ENCODE peak calls at places on chromosomes 7 and 10, in ten cellular contexts. M, F, O, C, D, H, B, A, Z and W are unnamed samples.

GRCh38 chr10:108638225-108638624 is 1285.1 kb downstream of the XPNPEP1 start:
- DNase-seq in A (no peak), D (no peak), O (no peak), H (no peak), M (no peak), F (no peak), C (no peak), B (no peak), Z (no peak), W (no peak)

GRCh38 chr10:48572414-48572813 is 32.5 kb downstream of the ARHGAP22 start:
- DNase-seq in B (no peak), O (no peak), Z (no peak), C (no peak), A (no peak), F (no peak), H (no peak), D (no peak), M (no peak), W (no peak)

GRCh38 chr7:40219917-40220316 is 85.1 kb downstream of the SUGCT start:
- DNase-seq in C (no peak), M (no peak), H (no peak), F (no peak), B (no peak), A (no peak), D (no peak), Z (peak), O (no peak), W (no peak)

GRCh38 chr10:505459-505858 is 184.0 kb downstream of the DIP2C start:
- DNase-seq in M (no peak), D (no peak), C (no peak), B (no peak), H (no peak), Z (no peak), F (no peak), A (no peak), O (no peak), W (peak)

GRCh38 chr7:30143748-30144251 is 9.0 kb downstream of the MTURN start:
- DNase-seq in A (peak), C (no peak), B (no peak), F (no peak), D (no peak), M (no peak), O (no peak), H (no peak), Z (no peak), W (peak)

GRCh38 chr7:139650429-139651100 is 127.1 kb downstream of the CLEC2L start:
- DNase-seq in H (no peak), B (no peak), M (peak), C (no peak), Z (no peak), D (no peak), A (no peak), F (no peak), O (no peak), W (no peak)

GRCh38 chr10:114328278-114328812 is 76.0 kb downstream of the AFAP1L2 start:
- DNase-seq in C (no peak), H (no peak), D (no peak), O (no peak), B (no peak), M (no peak), A (no peak), Z (no peak), F (no peak), W (no peak)

GRCh38 chr7:127514499-127514898 is 70.9 kb downstream of the GCC1 start:
- DNase-seq in Z (peak), F (no peak), A (peak), C (no peak), O (peak), M (no peak), H (peak), B (peak), D (peak), W (peak)

GRCh38 chr7:5677538-5678294 is 103.7 kb downstream of the RNF216 start:
- DNase-seq in B (peak), H (peak), Z (no peak), C (peak), D (no peak), O (peak), M (peak), F (peak), A (peak), W (no peak)

GRCh38 chr7:12138421-12138820 is 72.7 kb upstream of the TMEM106B start:
- DNase-seq in H (no peak), F (no peak), C (no peak), Z (no peak), D (no peak), M (no peak), A (no peak), O (no peak), B (no peak), W (no peak)

GRCh38 chr10:69624245-69624786 is 5.7 kb upstream of the FAM241B start:
- DNase-seq in C (no peak), D (peak), H (no peak), A (no peak), M (no peak), O (no peak), B (no peak), F (no peak), Z (no peak), W (peak)

DNA sequence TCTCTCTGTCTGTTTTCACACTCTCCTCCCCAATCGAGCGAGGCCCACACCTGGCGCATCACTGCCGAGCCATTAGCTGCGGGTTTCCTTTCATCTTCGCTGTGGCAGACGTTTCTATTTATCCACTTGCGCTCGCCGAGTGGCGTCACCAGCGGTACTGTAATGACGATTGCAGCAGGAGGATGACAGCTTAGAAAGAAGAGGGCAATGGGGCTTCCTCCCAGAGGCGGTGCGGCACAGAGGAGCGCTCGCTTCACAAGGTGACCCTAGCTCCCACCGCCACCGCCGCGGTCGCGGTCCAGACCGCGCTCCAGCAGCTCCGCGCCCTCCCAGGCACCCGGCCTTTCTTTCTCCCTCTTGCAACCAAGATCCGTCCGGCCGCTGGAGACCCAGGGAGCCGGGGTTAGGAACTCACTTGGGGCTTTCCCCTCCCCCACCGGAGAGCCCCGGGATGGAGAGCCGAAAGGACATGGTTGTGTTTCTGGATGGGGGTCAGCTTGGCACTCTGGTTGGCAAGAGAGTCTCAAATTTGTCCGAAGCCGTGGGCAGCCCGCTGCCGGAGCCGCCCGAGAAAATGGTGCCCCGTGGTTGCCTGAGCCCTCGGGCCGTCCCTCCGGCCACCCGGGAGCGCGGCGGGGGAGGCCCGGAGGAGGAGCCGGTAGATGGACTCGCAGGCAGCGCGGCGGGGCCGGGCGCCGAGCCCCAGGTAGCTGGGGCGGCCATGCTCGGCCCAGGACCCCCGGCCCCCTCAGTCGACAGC is at the start of gene EVX1:
- DNase-seq in O (peak), F (no peak), H (peak), M (no peak), Z (no peak), A (peak), D (peak), C (no peak), B (no peak), W (no peak)
- H3K4me3 ChIP-seq in O (peak), F (peak), H (peak), M (peak), Z (peak), A (no peak), D (no peak), C (no peak), B (peak), W (no peak)

DNA sequence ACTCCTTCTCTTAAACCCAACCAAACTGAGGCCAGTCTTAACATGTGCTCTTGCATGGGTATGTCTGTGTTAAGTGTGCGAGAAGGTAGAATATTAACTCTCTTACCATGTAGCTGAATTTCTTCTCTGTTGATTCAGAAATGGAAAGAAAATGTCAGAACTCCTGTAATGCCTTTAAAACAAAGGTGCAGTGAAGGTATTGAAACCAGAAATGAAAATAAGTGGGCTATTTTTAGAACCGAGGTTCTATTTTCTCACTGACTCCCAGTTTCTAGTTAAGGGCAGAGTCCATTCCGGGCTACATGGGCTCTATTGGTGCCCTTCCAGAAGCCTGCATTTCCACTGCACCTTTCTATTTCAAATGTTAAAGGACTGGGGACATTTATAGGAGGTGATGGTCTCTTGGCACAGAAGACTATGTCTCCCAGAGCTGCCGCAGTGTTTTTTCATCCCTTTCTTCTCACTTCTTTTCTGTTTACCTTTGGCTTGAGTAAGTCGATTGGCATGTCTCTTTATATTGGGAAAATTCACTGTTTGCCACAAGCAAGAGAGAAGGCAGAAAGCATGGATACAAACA is 174.9 kb downstream of the LRMDA start:
- DNase-seq in O (no peak), M (no peak), H (no peak), C (peak), B (no peak), Z (no peak), D (no peak), A (no peak), F (no peak), W (no peak)
- H3K4me3 ChIP-seq in O (no peak), M (no peak), H (no peak), C (no peak), B (no peak), Z (no peak), D (no peak), A (no peak), F (no peak), W (no peak)

GRCh38 chr10:95833038-95833673 is 74.6 kb upstream of the CC2D2B start:
- DNase-seq in H (no peak), A (no peak), F (no peak), B (no peak), M (no peak), O (no peak), Z (no peak), C (no peak), D (no peak), W (no peak)
- H3K4me3 ChIP-seq in H (no peak), A (no peak), F (no peak), B (no peak), M (no peak), O (no peak), Z (no peak), C (no peak), D (no peak), W (no peak)

GRCh38 chr10:3074145-3074665 is 6.9 kb downstream of the PFKP start:
- DNase-seq in H (no peak), F (no peak), A (no peak), B (no peak), Z (no peak), D (no peak), O (no peak), M (no peak), C (no peak), W (no peak)
- H3K4me3 ChIP-seq in H (no peak), F (no peak), A (no peak), B (no peak), Z (no peak), D (no peak), O (no peak), M (no peak), C (no peak), W (no peak)